ENCODE peak calls at places on chromosomes 12 and 14, in seven cellular contexts. R, N, I, Y, F, S and A are unnamed samples.

GRCh38 chr12:111438501-111438900 is 32.8 kb downstream of the SH2B3 start:
- DNase-seq in I (peak), S (peak), Y (no peak), R (no peak), N (peak), F (peak), A (peak)

GRCh38 chr12:121800694-121801600 is 2.9 kb upstream of the SETD1B start:
- DNase-seq in S (no peak), N (peak), Y (peak), F (no peak), R (no peak), I (peak), A (peak)

GRCh38 chr12:78802593-78802992 is 62.0 kb upstream of the SYT1 start:
- DNase-seq in S (no peak), I (peak), Y (no peak), R (no peak), F (peak), N (no peak), A (no peak)

GRCh38 chr14:85607571-85608219 is 77.8 kb downstream of the FLRT2 start:
- DNase-seq in I (peak), Y (no peak), S (no peak), N (no peak), F (peak), R (no peak), A (no peak)

GRCh38 chr12:76143343-76144252 is 59.1 kb upstream of the NAP1L1 start:
- DNase-seq in F (no peak), S (no peak), N (peak), Y (no peak), I (no peak), R (no peak), A (peak)

GRCh38 chr12:117284160-117284559 is 77.3 kb downstream of the NOS1 start:
- DNase-seq in S (no peak), N (no peak), R (no peak), F (no peak), I (no peak), Y (no peak), A (no peak)

GRCh38 chr14:94707494-94707893 is 62.4 kb downstream of the GSC start:
- DNase-seq in N (no peak), Y (no peak), I (peak), R (peak), F (no peak), S (no peak), A (no peak)

GRCh38 chr12:5034605-5035004 is 9.1 kb upstream of the KCNA5 start:
- DNase-seq in N (no peak), F (no peak), S (no peak), I (no peak), R (no peak), Y (no peak), A (no peak)

GRCh38 chr12:111285191-111285590 is 83.7 kb downstream of the PHETA1 start:
- DNase-seq in R (no peak), I (no peak), N (no peak), Y (no peak), S (no peak), F (no peak), A (no peak)

GRCh38 chr12:12704593-12705230 is 8.7 kb upstream of the GPR19 start:
- DNase-seq in I (peak), F (peak), R (no peak), S (no peak), N (peak), Y (no peak), A (no peak)

GRCh38 chr14:105333613-105334364 is 19.2 kb downstream of the PACS2 start:
- DNase-seq in I (no peak), F (no peak), Y (no peak), S (no peak), N (no peak), R (no peak), A (peak)

GRCh38 chr14:37172024-37172869 is at the start of gene SLC25A21:
- DNase-seq in F (no peak), N (no peak), R (no peak), I (no peak), Y (peak), S (no peak), A (no peak)

GRCh38 chr12:115267464-115267863 is 583.5 kb upstream of the TBX3 start:
- DNase-seq in R (no peak), N (no peak), Y (peak), I (no peak), F (no peak), S (no peak), A (no peak)